ENCODE peak calls at places on chromosomes 13 and 19, in five cellular contexts. I is upper lobe of right lung, M is fibroblast of the aortic adventitia, N is endothelial cell of umbilical vein, P is fibroblast of pulmonary artery. O is an unnamed sample.

GRCh38 chr13:31048521-31048920 is 113.2 kb downstream of the HSPH1 start:
- DNase-seq in N (peak), M (peak), P (peak), I (no peak), O (no peak)

GRCh38 chr19:49746206-49746958 is 16.7 kb downstream of the TSKS start:
- DNase-seq in P (peak), M (no peak), N (peak), I (peak), O (peak)

GRCh38 chr19:1122972-1123363 is 19.2 kb downstream of the GPX4 start:
- DNase-seq in M (peak), N (peak), P (peak), I (peak), O (peak)

GRCh38 chr13:37918116-37919100 is 48.8 kb upstream of the TRPC4 start:
- DNase-seq in I (no peak), M (peak), N (no peak), P (no peak), O (no peak)

GRCh38 chr19:29759359-29759758 is 44.3 kb upstream of the C19orf12 start:
- DNase-seq in I (no peak), N (no peak), M (no peak), P (no peak), O (no peak)

GRCh38 chr13:111219950-111220349 is 100.5 kb upstream of the TEX29 start:
- DNase-seq in I (no peak), N (no peak), P (no peak), M (no peak), O (no peak)

GRCh38 chr13:31121327-31122140 is 40.2 kb downstream of the HSPH1 start:
- DNase-seq in P (peak), I (no peak), N (peak), M (peak), O (no peak)

GRCh38 chr19:52670046-52670445 is 31.9 kb upstream of the ZNF83 start:
- DNase-seq in M (no peak), I (no peak), P (no peak), N (no peak), O (no peak)

GRCh38 chr19:7349961-7350711 is 1.4 kb downstream of the ARHGEF18 start:
- DNase-seq in I (peak), N (no peak), M (no peak), P (no peak), O (no peak)

GRCh38 chr19:29845576-29846176 is 33.9 kb downstream of the CCNE1 start:
- DNase-seq in I (peak), P (peak), N (no peak), M (peak), O (peak)

GRCh38 chr13:47334173-47334572 is 437.3 kb upstream of the HTR2A start:
- DNase-seq in M (peak), N (no peak), P (peak), I (no peak), O (peak)

GRCh38 chr19:46201413-46202310 is 27.9 kb upstream of the IGFL1 start:
- DNase-seq in M (no peak), I (no peak), N (no peak), P (no peak), O (no peak)

DNA sequence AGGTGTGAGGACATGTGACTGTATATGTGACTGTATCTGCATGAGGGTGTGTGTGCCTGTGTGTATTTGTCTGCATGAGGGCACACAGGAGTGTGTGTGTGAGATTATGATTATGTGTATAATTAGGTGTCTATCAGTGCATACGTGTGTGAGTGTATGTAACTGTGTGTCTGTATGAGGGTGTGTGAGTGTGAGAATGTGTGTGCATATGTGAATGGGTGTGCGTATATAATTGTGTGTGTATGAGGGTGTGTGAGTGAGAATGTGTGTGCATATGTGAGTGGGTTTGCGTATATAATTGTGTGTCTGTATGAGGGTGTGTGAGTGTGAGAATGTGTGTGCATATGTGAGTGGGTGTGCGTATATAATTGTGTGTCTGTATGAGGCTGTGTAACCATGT is 3.0 kb upstream of the ACSBG2 start:
- DNase-seq in N (no peak), M (no peak), I (no peak), P (no peak), O (no peak)
- TF ChIP-seq CTCF in N (no peak), M (no peak), I (no peak), P (no peak), O (no peak)

DNA sequence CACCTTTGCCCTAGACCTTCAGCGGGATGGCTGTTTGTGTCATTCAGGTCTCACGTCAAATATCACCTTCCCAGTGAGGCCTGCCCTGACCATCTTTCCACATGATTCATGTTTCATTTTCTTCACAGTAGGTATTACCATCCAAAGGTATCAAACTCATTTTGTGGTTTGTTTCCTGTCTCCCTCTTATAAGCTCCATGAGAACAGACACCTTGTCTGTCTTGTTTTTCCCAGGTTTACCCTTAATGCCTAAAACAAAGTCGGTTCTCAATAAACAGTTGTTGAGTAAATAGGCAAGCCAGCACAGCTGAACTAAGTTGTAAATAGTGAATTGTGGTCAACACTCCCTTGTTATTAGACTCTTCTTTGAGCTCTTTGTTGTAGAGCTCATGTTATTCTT is 122.6 kb upstream of the GJB6 start:
- DNase-seq in I (no peak), M (no peak), N (no peak), P (no peak), O (no peak)
- H3K4me3 ChIP-seq in I (no peak), M (no peak), N (no peak), P (no peak), O (no peak)

GRCh38 chr19:18278521-18279265 is 2.7 kb downstream of the JUND start:
- DNase-seq in M (peak), N (peak), I (no peak), P (peak), O (no peak)

GRCh38 chr19:18271433-18271841 is 2.8 kb downstream of the IQCN start:
- DNase-seq in M (peak), P (no peak), N (no peak), I (no peak), O (no peak)

GRCh38 chr19:18274303-18274775 is at the start of gene IQCN:
- DNase-seq in P (peak), M (peak), I (no peak), N (no peak), O (no peak)

GRCh38 chr19:18273566-18274302 is 518 bp downstream of the IQCN start:
- DNase-seq in N (no peak), P (no peak), I (no peak), M (no peak), O (no peak)

DNA sequence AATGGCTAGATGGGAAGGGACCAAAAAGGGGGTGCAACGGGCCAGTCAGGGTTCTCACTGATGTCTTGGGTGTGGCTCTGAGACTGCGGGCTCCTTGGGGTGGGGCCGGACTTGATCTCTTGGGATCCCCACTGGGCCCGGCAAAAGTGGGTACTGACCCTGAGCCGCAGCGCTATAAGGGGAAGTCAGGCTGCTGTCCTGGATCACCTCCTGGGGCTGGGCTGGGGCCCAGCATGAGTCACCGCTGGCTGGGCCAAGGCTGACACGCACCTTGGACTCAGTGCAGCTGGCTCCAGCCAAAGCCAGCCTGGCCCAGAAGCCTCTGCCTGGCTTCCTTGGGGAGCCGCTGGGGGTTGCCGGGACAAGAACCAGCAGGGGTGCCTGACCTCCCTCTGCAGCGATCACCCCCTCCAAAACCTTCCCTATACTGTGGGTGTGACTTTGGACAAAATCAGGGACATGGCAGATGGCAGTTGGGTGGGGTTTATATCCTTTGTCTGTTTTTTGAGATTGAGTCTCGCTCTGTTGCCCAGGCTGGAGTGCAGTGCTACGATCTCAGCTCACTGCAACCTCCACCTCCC is 614 bp upstream of the IQCN start:
- DNase-seq in M (peak), I (peak), N (peak), P (peak), O (peak)
- TF ChIP-seq CTCF in M (no peak), I (no peak), N (no peak), P (no peak), O (no peak)

GRCh38 chr13:24540236-24541126 is 27.9 kb upstream of the PARP4 start:
- DNase-seq in I (no peak), N (peak), M (no peak), P (peak), O (peak)

GRCh38 chr13:24539500-24540165 is 27.1 kb upstream of the PARP4 start:
- DNase-seq in P (no peak), M (no peak), I (no peak), N (no peak), O (no peak)

GRCh38 chr13:24541127-24541475 is 28.5 kb upstream of the PARP4 start:
- DNase-seq in I (no peak), M (no peak), N (no peak), P (no peak), O (no peak)
- H3K4me3 ChIP-seq in I (peak), M (no peak), N (no peak), P (peak), O (no peak)

GRCh38 chr13:103953859-103954258 is 887.6 kb upstream of the SLC10A2 start:
- DNase-seq in N (no peak), I (no peak), P (no peak), M (no peak), O (no peak)
- TF ChIP-seq CTCF in N (no peak), I (no peak), P (no peak), M (no peak), O (no peak)

DNA sequence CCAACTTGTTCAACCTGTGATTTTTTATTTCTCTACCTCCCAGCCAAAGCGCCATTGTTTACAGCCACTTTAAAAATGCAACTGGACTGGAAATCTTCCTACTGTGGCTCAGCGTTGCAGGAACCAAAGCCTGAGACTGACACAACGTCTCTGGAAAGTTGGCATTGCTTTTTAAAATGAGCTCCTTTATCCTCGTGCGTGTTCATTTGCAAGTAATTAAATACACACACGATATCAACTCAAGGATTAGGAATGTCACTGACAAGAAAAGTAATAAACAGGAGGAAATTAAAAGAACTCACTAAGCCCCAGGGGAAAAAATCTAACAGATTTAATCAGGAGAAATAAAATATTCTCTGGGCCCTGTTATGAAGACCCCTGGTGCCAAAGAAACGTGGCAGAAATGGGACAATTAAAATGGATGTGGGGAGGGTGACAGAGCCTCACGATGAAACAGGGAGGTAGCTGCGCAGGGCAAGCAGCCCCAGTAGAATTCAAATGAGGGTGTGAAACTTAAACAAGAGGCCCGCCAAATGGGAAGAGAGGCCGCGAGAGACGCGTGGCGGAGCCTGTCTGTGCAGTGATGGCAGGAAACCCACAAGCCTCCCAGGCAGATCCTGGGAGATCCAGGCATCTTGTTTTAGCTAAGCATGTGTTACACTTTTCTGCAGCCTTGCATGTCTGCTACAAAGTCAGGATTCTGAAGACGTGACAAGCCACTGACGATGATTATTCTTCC is 184.8 kb upstream of the IRS2 start:
- DNase-seq in N (no peak), I (no peak), M (no peak), P (no peak), O (no peak)
- H3K4me3 ChIP-seq in N (no peak), I (no peak), M (no peak), P (no peak), O (no peak)

DNA sequence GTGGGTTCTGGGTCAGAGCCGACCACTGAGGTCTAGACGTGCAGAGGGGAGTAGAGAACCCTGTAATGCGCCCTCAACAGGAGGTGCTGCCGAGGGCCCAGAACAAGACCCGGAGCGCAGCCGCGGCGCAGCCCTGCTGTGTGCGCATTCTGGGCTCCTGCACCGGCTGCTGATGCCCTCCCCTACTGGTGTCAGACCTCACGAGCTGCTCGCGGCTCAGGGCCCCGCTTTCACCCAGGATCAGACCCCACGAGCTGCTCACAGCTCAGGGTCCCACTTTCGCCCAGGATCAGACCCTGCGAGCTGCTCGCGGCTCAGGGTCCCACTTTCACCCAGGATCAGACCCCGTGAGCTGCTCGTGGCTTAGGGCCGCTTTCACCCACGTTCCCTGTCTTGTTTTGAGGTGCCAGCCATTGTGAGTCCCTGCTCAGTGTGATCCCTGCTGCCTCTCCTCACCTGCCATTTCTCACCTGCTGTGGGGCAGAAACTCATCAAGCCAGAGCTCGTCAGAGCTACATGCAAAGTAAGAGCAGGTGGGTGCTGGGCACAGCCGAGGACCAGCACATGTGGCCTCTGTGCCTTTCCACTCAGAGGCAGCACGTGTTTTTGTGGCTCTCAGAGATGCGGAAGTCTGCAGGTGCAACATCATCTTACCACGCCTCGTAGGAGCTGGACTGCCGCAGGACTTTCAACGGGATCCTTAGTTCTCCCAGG is 47.0 kb upstream of the C13orf46 start:
- DNase-seq in N (no peak), M (no peak), I (no peak), P (no peak), O (no peak)
- TF ChIP-seq CTCF in N (no peak), M (no peak), I (no peak), P (no peak), O (no peak)

DNA sequence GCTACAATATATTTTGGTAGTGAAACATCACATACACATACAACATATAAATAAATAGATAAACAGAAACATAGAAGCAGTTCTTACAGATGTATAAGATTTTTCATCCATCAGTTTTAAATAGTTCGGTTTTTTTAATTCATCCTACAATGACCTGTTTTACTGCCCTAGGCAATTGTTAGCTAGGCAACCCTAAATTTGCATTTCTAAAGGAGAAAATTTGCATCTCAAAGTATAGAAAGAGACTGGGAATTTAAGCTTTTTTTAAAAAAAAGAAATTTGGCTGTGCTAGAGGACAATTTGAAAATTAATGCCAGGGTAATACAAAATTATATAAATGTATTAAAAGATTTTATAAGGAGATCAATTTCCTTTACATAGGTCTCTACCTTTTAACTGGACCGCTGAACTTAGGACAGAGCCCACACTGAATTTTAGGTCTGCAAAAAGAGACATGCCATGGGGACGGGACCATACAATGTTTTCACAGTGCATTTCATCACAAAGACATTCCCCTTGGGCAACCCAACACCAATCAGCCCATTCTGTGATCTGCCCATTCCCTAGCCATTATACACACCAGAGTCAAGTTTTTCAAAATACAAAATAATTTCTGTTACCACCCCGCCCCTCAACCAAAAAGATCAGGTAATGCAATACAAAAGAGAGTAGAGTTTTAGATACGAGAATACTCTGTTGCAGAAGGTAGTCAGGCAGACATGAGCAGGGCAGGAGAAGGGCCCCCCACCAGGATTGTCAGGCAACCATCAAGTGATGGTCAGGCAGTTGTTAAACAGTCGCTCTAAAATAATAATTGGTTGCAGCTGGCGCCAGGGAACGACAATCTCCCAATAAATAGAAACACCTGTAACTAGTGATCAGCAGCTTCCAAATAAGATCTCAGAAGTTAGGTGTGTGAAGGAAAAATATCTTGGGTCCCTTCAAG is 299.8 kb upstream of the SGCG start:
- DNase-seq in N (no peak), M (no peak), I (no peak), P (no peak), O (no peak)
- H3K4me3 ChIP-seq in N (no peak), M (no peak), I (no peak), P (no peak), O (no peak)

GRCh38 chr13:69580255-69580654 is 527.4 kb upstream of the ATXN8OS start:
- DNase-seq in I (no peak), P (no peak), N (no peak), M (no peak), O (no peak)

GRCh38 chr13:69589531-69589930 is 518.1 kb upstream of the ATXN8OS start:
- DNase-seq in N (no peak), P (no peak), M (no peak), I (no peak), O (no peak)

GRCh38 chr13:69591437-69591836 is 516.2 kb upstream of the ATXN8OS start:
- DNase-seq in P (no peak), N (no peak), M (no peak), I (no peak), O (no peak)

DNA sequence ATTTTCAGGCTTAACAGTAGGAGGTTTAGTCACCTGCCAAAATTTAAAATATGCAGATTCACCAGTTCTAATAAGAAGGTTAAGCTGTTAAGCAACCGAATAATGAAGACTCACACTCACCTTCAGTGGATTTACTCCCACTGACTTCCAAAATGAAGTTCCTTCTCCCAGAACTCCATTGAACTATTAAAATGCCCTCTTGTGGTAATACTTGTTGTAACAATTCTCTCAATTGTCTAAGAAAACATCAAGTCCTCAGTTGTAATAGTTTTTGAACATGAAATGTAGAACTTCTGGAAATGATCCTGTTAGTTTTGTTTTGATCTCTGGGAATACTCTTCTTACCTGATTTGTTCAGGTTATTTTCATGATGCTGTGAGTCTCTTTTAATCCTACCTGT is 522.0 kb upstream of the ATXN8OS start:
- DNase-seq in M (no peak), N (no peak), I (no peak), P (no peak), O (no peak)
- TF ChIP-seq CTCF in M (no peak), N (no peak), I (no peak), P (no peak), O (no peak)

GRCh38 chr19:13906910-13907309 is 909 bp downstream of the CC2D1A start:
- DNase-seq in M (no peak), N (no peak), P (no peak), I (no peak), O (no peak)
- H3K4me3 ChIP-seq in M (peak), N (peak), P (peak), I (peak), O (peak)